ENCODE peak calls at places on chromosome 13, in eight cellular contexts. One of them, this sample, is unnamed.

GRCh38 chr13:97117388-97117910 is 104.7 kb upstream of the MBNL2 start:
- DNase-seq in heart left ventricle: no peak
- DNase-seq in thoracic aorta: no peak
- DNase-seq in A549: no peak
- DNase-seq in bronchial epithelial cell: no peak
- DNase-seq in progenitor cell of endocrine pancreas: no peak
- DNase-seq in lower leg skin: no peak
- DNase-seq in HFF-Myc: no peak
- DNase-seq in this sample: no peak

GRCh38 chr13:89465366-89465765 is 1794.2 kb downstream of the SLITRK5 start:
- DNase-seq in heart left ventricle: no peak
- DNase-seq in thoracic aorta: no peak
- DNase-seq in A549: no peak
- DNase-seq in bronchial epithelial cell: peak
- DNase-seq in progenitor cell of endocrine pancreas: no peak
- DNase-seq in lower leg skin: no peak
- DNase-seq in HFF-Myc: no peak
- DNase-seq in this sample: peak

GRCh38 chr13:98200211-98200878 is 23.3 kb upstream of the RNF113B start:
- DNase-seq in heart left ventricle: no peak
- DNase-seq in thoracic aorta: no peak
- DNase-seq in A549: no peak
- DNase-seq in bronchial epithelial cell: no peak
- DNase-seq in progenitor cell of endocrine pancreas: no peak
- DNase-seq in lower leg skin: no peak
- DNase-seq in HFF-Myc: no peak
- DNase-seq in this sample: no peak

GRCh38 chr13:83503424-83503823 is 378.9 kb downstream of the SLITRK1 start:
- DNase-seq in heart left ventricle: no peak
- DNase-seq in thoracic aorta: no peak
- DNase-seq in A549: no peak
- DNase-seq in bronchial epithelial cell: peak
- DNase-seq in progenitor cell of endocrine pancreas: no peak
- DNase-seq in lower leg skin: no peak
- DNase-seq in HFF-Myc: no peak
- DNase-seq in this sample: peak

GRCh38 chr13:37621811-37622361 is 23.3 kb upstream of the POSTN start:
- DNase-seq in heart left ventricle: no peak
- DNase-seq in thoracic aorta: no peak
- DNase-seq in A549: no peak
- DNase-seq in bronchial epithelial cell: no peak
- DNase-seq in progenitor cell of endocrine pancreas: no peak
- DNase-seq in lower leg skin: no peak
- DNase-seq in HFF-Myc: peak
- DNase-seq in this sample: peak

GRCh38 chr13:77548594-77548993 is 13.1 kb downstream of the SCEL start:
- DNase-seq in heart left ventricle: no peak
- DNase-seq in thoracic aorta: no peak
- DNase-seq in A549: no peak
- DNase-seq in bronchial epithelial cell: no peak
- DNase-seq in progenitor cell of endocrine pancreas: no peak
- DNase-seq in lower leg skin: no peak
- DNase-seq in HFF-Myc: no peak
- DNase-seq in this sample: no peak

GRCh38 chr13:97235549-97236206 is 13.5 kb downstream of the MBNL2 start:
- DNase-seq in heart left ventricle: no peak
- DNase-seq in thoracic aorta: no peak
- DNase-seq in A549: no peak
- DNase-seq in bronchial epithelial cell: no peak
- DNase-seq in progenitor cell of endocrine pancreas: no peak
- DNase-seq in lower leg skin: no peak
- DNase-seq in HFF-Myc: no peak
- DNase-seq in this sample: no peak

GRCh38 chr13:98653471-98653985 is 76.6 kb upstream of the STK24 start:
- DNase-seq in heart left ventricle: peak
- DNase-seq in thoracic aorta: peak
- DNase-seq in A549: peak
- DNase-seq in bronchial epithelial cell: peak
- DNase-seq in progenitor cell of endocrine pancreas: peak
- DNase-seq in lower leg skin: peak
- DNase-seq in HFF-Myc: peak
- DNase-seq in this sample: peak

GRCh38 chr13:24505256-24505655 is 7.3 kb downstream of the PARP4 start:
- DNase-seq in heart left ventricle: no peak
- DNase-seq in thoracic aorta: no peak
- DNase-seq in A549: no peak
- DNase-seq in bronchial epithelial cell: no peak
- DNase-seq in progenitor cell of endocrine pancreas: no peak
- DNase-seq in lower leg skin: no peak
- DNase-seq in HFF-Myc: no peak
- DNase-seq in this sample: peak

GRCh38 chr13:112182831-112183543 is 116.0 kb downstream of the SOX1 start:
- DNase-seq in heart left ventricle: no peak
- DNase-seq in thoracic aorta: no peak
- DNase-seq in A549: no peak
- DNase-seq in bronchial epithelial cell: no peak
- DNase-seq in progenitor cell of endocrine pancreas: no peak
- DNase-seq in lower leg skin: peak
- DNase-seq in HFF-Myc: no peak
- DNase-seq in this sample: peak

GRCh38 chr13:33112745-33113144 is 96.5 kb downstream of the KL start:
- DNase-seq in heart left ventricle: no peak
- DNase-seq in thoracic aorta: no peak
- DNase-seq in A549: no peak
- DNase-seq in bronchial epithelial cell: no peak
- DNase-seq in progenitor cell of endocrine pancreas: no peak
- DNase-seq in lower leg skin: no peak
- DNase-seq in HFF-Myc: no peak
- DNase-seq in this sample: no peak

GRCh38 chr13:94708031-94708571 is 4.2 kb downstream of the SOX21 start:
- DNase-seq in heart left ventricle: no peak
- DNase-seq in thoracic aorta: no peak
- DNase-seq in A549: no peak
- DNase-seq in bronchial epithelial cell: no peak
- DNase-seq in progenitor cell of endocrine pancreas: no peak
- DNase-seq in lower leg skin: no peak
- DNase-seq in HFF-Myc: no peak
- DNase-seq in this sample: no peak

GRCh38 chr13:83941669-83942335 is 59.5 kb upstream of the SLITRK1 start:
- DNase-seq in heart left ventricle: no peak
- DNase-seq in thoracic aorta: no peak
- DNase-seq in A549: peak
- DNase-seq in bronchial epithelial cell: peak
- DNase-seq in progenitor cell of endocrine pancreas: no peak
- DNase-seq in lower leg skin: no peak
- DNase-seq in HFF-Myc: peak
- DNase-seq in this sample: peak

GRCh38 chr13:50236898-50237318 is 221.7 kb downstream of the KCNRG start:
- DNase-seq in heart left ventricle: no peak
- DNase-seq in thoracic aorta: no peak
- DNase-seq in A549: no peak
- DNase-seq in bronchial epithelial cell: no peak
- DNase-seq in progenitor cell of endocrine pancreas: no peak
- DNase-seq in lower leg skin: no peak
- DNase-seq in HFF-Myc: no peak
- DNase-seq in this sample: no peak

GRCh38 chr13:91078093-91078679 is 269.3 kb upstream of the MIR17HG start:
- DNase-seq in heart left ventricle: no peak
- DNase-seq in thoracic aorta: no peak
- DNase-seq in A549: peak
- DNase-seq in bronchial epithelial cell: peak
- DNase-seq in progenitor cell of endocrine pancreas: no peak
- DNase-seq in lower leg skin: no peak
- DNase-seq in HFF-Myc: no peak
- DNase-seq in this sample: peak

GRCh38 chr13:21542563-21542962 is 61.4 kb downstream of the MICU2 start:
- DNase-seq in heart left ventricle: no peak
- DNase-seq in thoracic aorta: no peak
- DNase-seq in A549: no peak
- DNase-seq in bronchial epithelial cell: no peak
- DNase-seq in progenitor cell of endocrine pancreas: no peak
- DNase-seq in lower leg skin: no peak
- DNase-seq in HFF-Myc: no peak
- DNase-seq in this sample: no peak

GRCh38 chr13:48975926-48976676 is 389 bp downstream of the FNDC3A start:
- DNase-seq in heart left ventricle: peak
- DNase-seq in thoracic aorta: peak
- DNase-seq in A549: peak
- DNase-seq in bronchial epithelial cell: peak
- DNase-seq in progenitor cell of endocrine pancreas: peak
- DNase-seq in lower leg skin: peak
- DNase-seq in HFF-Myc: peak
- DNase-seq in this sample: peak
- TF ChIP-seq CTCF in heart left ventricle: no peak
- TF ChIP-seq CTCF in thoracic aorta: no peak
- TF ChIP-seq CTCF in A549: peak
- TF ChIP-seq CTCF in bronchial epithelial cell: peak
- TF ChIP-seq CTCF in progenitor cell of endocrine pancreas: peak
- TF ChIP-seq CTCF in lower leg skin: no peak
- TF ChIP-seq CTCF in HFF-Myc: no peak
- TF ChIP-seq CTCF in this sample: no peak

GRCh38 chr13:114112826-114113322 is 19.5 kb downstream of the RASA3 start:
- DNase-seq in heart left ventricle: no peak
- DNase-seq in thoracic aorta: no peak
- DNase-seq in A549: no peak
- DNase-seq in bronchial epithelial cell: no peak
- DNase-seq in progenitor cell of endocrine pancreas: no peak
- DNase-seq in lower leg skin: peak
- DNase-seq in HFF-Myc: no peak
- DNase-seq in this sample: no peak
- TF ChIP-seq CTCF in heart left ventricle: no peak
- TF ChIP-seq CTCF in thoracic aorta: no peak
- TF ChIP-seq CTCF in A549: no peak
- TF ChIP-seq CTCF in bronchial epithelial cell: no peak
- TF ChIP-seq CTCF in progenitor cell of endocrine pancreas: peak
- TF ChIP-seq CTCF in lower leg skin: no peak
- TF ChIP-seq CTCF in HFF-Myc: peak
- TF ChIP-seq CTCF in this sample: no peak

GRCh38 chr13:43360911-43361605 is 337.7 kb downstream of the DNAJC15 start:
- DNase-seq in heart left ventricle: no peak
- DNase-seq in thoracic aorta: no peak
- DNase-seq in A549: no peak
- DNase-seq in bronchial epithelial cell: no peak
- DNase-seq in progenitor cell of endocrine pancreas: no peak
- DNase-seq in lower leg skin: no peak
- DNase-seq in HFF-Myc: no peak
- DNase-seq in this sample: no peak

GRCh38 chr13:43365042-43365344 is 341.6 kb downstream of the DNAJC15 start:
- DNase-seq in heart left ventricle: no peak
- DNase-seq in thoracic aorta: no peak
- DNase-seq in A549: no peak
- DNase-seq in bronchial epithelial cell: no peak
- DNase-seq in progenitor cell of endocrine pancreas: no peak
- DNase-seq in lower leg skin: no peak
- DNase-seq in HFF-Myc: no peak
- DNase-seq in this sample: no peak

GRCh38 chr13:43363156-43363918 is 340.0 kb downstream of the DNAJC15 start:
- DNase-seq in heart left ventricle: no peak
- DNase-seq in thoracic aorta: no peak
- DNase-seq in A549: no peak
- DNase-seq in bronchial epithelial cell: no peak
- DNase-seq in progenitor cell of endocrine pancreas: no peak
- DNase-seq in lower leg skin: no peak
- DNase-seq in HFF-Myc: no peak
- DNase-seq in this sample: no peak

GRCh38 chr13:43368003-43368402 is 344.6 kb downstream of the DNAJC15 start:
- DNase-seq in heart left ventricle: no peak
- DNase-seq in thoracic aorta: no peak
- DNase-seq in A549: no peak
- DNase-seq in bronchial epithelial cell: no peak
- DNase-seq in progenitor cell of endocrine pancreas: no peak
- DNase-seq in lower leg skin: no peak
- DNase-seq in HFF-Myc: no peak
- DNase-seq in this sample: peak

GRCh38 chr13:43364210-43365041 is 341.0 kb downstream of the DNAJC15 start:
- DNase-seq in heart left ventricle: no peak
- DNase-seq in thoracic aorta: no peak
- DNase-seq in A549: no peak
- DNase-seq in bronchial epithelial cell: no peak
- DNase-seq in progenitor cell of endocrine pancreas: no peak
- DNase-seq in lower leg skin: no peak
- DNase-seq in HFF-Myc: no peak
- DNase-seq in this sample: no peak
- TF ChIP-seq CTCF in heart left ventricle: no peak
- TF ChIP-seq CTCF in thoracic aorta: no peak
- TF ChIP-seq CTCF in A549: no peak
- TF ChIP-seq CTCF in bronchial epithelial cell: no peak
- TF ChIP-seq CTCF in progenitor cell of endocrine pancreas: no peak
- TF ChIP-seq CTCF in lower leg skin: no peak
- TF ChIP-seq CTCF in HFF-Myc: no peak
- TF ChIP-seq CTCF in this sample: no peak

GRCh38 chr13:110801044-110801443 is 87.5 kb downstream of the ING1 start:
- DNase-seq in heart left ventricle: no peak
- DNase-seq in thoracic aorta: no peak
- DNase-seq in A549: no peak
- DNase-seq in bronchial epithelial cell: no peak
- DNase-seq in progenitor cell of endocrine pancreas: no peak
- DNase-seq in lower leg skin: no peak
- DNase-seq in HFF-Myc: no peak
- DNase-seq in this sample: no peak
- TF ChIP-seq CTCF in heart left ventricle: no peak
- TF ChIP-seq CTCF in thoracic aorta: no peak
- TF ChIP-seq CTCF in A549: no peak
- TF ChIP-seq CTCF in bronchial epithelial cell: no peak
- TF ChIP-seq CTCF in progenitor cell of endocrine pancreas: no peak
- TF ChIP-seq CTCF in lower leg skin: no peak
- TF ChIP-seq CTCF in HFF-Myc: no peak
- TF ChIP-seq CTCF in this sample: no peak

GRCh38 chr13:78806457-78806856 is 147.5 kb upstream of the OBI1 start:
- DNase-seq in heart left ventricle: no peak
- DNase-seq in thoracic aorta: no peak
- DNase-seq in A549: peak
- DNase-seq in bronchial epithelial cell: no peak
- DNase-seq in progenitor cell of endocrine pancreas: no peak
- DNase-seq in lower leg skin: no peak
- DNase-seq in HFF-Myc: no peak
- DNase-seq in this sample: peak
- TF ChIP-seq CTCF in heart left ventricle: no peak
- TF ChIP-seq CTCF in thoracic aorta: no peak
- TF ChIP-seq CTCF in A549: no peak
- TF ChIP-seq CTCF in bronchial epithelial cell: no peak
- TF ChIP-seq CTCF in progenitor cell of endocrine pancreas: peak
- TF ChIP-seq CTCF in lower leg skin: no peak
- TF ChIP-seq CTCF in HFF-Myc: no peak
- TF ChIP-seq CTCF in this sample: no peak

GRCh38 chr13:28199089-28199488 is 60.7 kb downstream of the PAN3 start:
- DNase-seq in heart left ventricle: no peak
- DNase-seq in thoracic aorta: no peak
- DNase-seq in A549: no peak
- DNase-seq in bronchial epithelial cell: no peak
- DNase-seq in progenitor cell of endocrine pancreas: no peak
- DNase-seq in lower leg skin: no peak
- DNase-seq in HFF-Myc: no peak
- DNase-seq in this sample: no peak
- TF ChIP-seq CTCF in heart left ventricle: no peak
- TF ChIP-seq CTCF in thoracic aorta: peak
- TF ChIP-seq CTCF in A549: no peak
- TF ChIP-seq CTCF in bronchial epithelial cell: no peak
- TF ChIP-seq CTCF in progenitor cell of endocrine pancreas: peak
- TF ChIP-seq CTCF in lower leg skin: no peak
- TF ChIP-seq CTCF in HFF-Myc: no peak
- TF ChIP-seq CTCF in this sample: peak

This sample was measured in MCF 10A.